ENCODE peak calls at places on chromosomes 3 and 15, in ten cellular contexts. P is HL-60; D is tibial nerve; B is dorsolateral prefrontal cortex; T is activated naive CD4-positive, alpha-beta T cell; K is retina; G is T-helper 1 cell; O is effector memory CD8-positive, alpha-beta T cell; V is neural crest cell; A is hippocampal formation. Q is an unnamed sample.

GRCh38 chr3:124117486-124117885 is 125.6 kb upstream of the ROPN1 start:
- DNase-seq in P (no peak), D (no peak), B (peak), T (no peak), K (no peak), G (no peak), O (no peak), V (no peak), A (peak), Q (no peak)

GRCh38 chr3:126568776-126569342 is 10.1 kb upstream of the C3orf22 start:
- DNase-seq in P (no peak), D (no peak), B (no peak), T (no peak), K (no peak), G (no peak), O (no peak), V (no peak), A (no peak), Q (no peak)

GRCh38 chr15:63856711-63857458 is 23.1 kb upstream of the HERC1 start:
- DNase-seq in P (no peak), D (no peak), B (no peak), T (no peak), K (no peak), G (no peak), O (no peak), V (no peak), A (no peak), Q (no peak)

GRCh38 chr3:125202197-125202596 is 10.4 kb downstream of the SLC12A8 start:
- DNase-seq in P (peak), D (no peak), B (no peak), T (no peak), K (no peak), G (no peak), O (no peak), V (no peak), A (no peak), Q (no peak)

GRCh38 chr3:137764001-137764433 is at the start of gene SOX14:
- DNase-seq in P (no peak), D (no peak), B (no peak), T (no peak), K (no peak), G (no peak), O (no peak), V (no peak), A (no peak), Q (no peak)

GRCh38 chr15:40536501-40536900 is 28.3 kb downstream of the CCDC32 start:
- DNase-seq in P (no peak), D (no peak), B (no peak), T (no peak), K (no peak), G (no peak), O (no peak), V (no peak), A (no peak), Q (no peak)

GRCh38 chr3:128505771-128506170 is 12.8 kb upstream of the GATA2 start:
- DNase-seq in P (no peak), D (no peak), B (no peak), T (no peak), K (no peak), G (no peak), O (no peak), V (no peak), A (no peak), Q (no peak)

GRCh38 chr3:60552581-60552980 is 698.7 kb downstream of the FHIT start:
- DNase-seq in P (no peak), D (no peak), B (no peak), T (no peak), K (no peak), G (no peak), O (no peak), V (no peak), A (no peak), Q (no peak)

GRCh38 chr3:126226376-126226775 is 46.0 kb upstream of the ALDH1L1 start:
- DNase-seq in P (no peak), D (no peak), B (no peak), T (no peak), K (no peak), G (no peak), O (no peak), V (no peak), A (peak), Q (no peak)

GRCh38 chr3:5822843-5823242 is 635.3 kb downstream of the EDEM1 start:
- DNase-seq in P (no peak), D (no peak), B (no peak), T (no peak), K (no peak), G (no peak), O (no peak), V (no peak), A (no peak), Q (no peak)

GRCh38 chr3:130850044-130850797 is 43.7 kb upstream of the ATP2C1 start:
- DNase-seq in P (peak), D (no peak), B (no peak), T (no peak), K (no peak), G (peak), O (no peak), V (no peak), A (no peak), Q (peak)

GRCh38 chr3:175088981-175089380 is 229.8 kb downstream of the NAALADL2 start:
- DNase-seq in P (no peak), D (no peak), B (no peak), T (no peak), K (peak), G (no peak), O (no peak), V (no peak), A (no peak), Q (no peak)

GRCh38 chr15:41512512-41513281 is 930 bp downstream of the LTK start:
- DNase-seq in P (peak), D (no peak), B (no peak), T (no peak), K (peak), G (no peak), O (peak), V (peak), A (no peak), Q (no peak)

GRCh38 chr3:61146010-61146569 is 105.2 kb downstream of the FHIT start:
- DNase-seq in P (no peak), D (no peak), B (no peak), T (no peak), K (no peak), G (no peak), O (no peak), V (no peak), A (no peak), Q (no peak)

GRCh38 chr15:93825721-93826120 is 405.6 kb upstream of the MCTP2 start:
- DNase-seq in P (no peak), D (no peak), B (no peak), T (no peak), K (no peak), G (no peak), O (no peak), V (no peak), A (no peak), Q (no peak)

GRCh38 chr15:82812994-82813393 is 3.6 kb downstream of the WHAMM start:
- DNase-seq in P (no peak), D (no peak), B (no peak), T (no peak), K (no peak), G (no peak), O (no peak), V (no peak), A (no peak), Q (no peak)

GRCh38 chr3:116444099-116444700 is 1.1 kb downstream of the LSAMP start:
- DNase-seq in P (no peak), D (no peak), B (no peak), T (no peak), K (no peak), G (no peak), O (no peak), V (peak), A (no peak), Q (no peak)

GRCh38 chr3:49412632-49413337 is 562 bp downstream of the TCTA start:
- DNase-seq in P (no peak), D (no peak), B (no peak), T (no peak), K (peak), G (no peak), O (no peak), V (no peak), A (no peak), Q (no peak)

GRCh38 chr15:32683906-32684584 is 33.8 kb upstream of the GREM1 start:
- DNase-seq in P (peak), D (no peak), B (peak), T (no peak), K (no peak), G (no peak), O (no peak), V (no peak), A (no peak), Q (no peak)

GRCh38 chr15:96270581-96271172 is 59.8 kb upstream of the NR2F2 start:
- DNase-seq in P (no peak), D (no peak), B (no peak), T (no peak), K (no peak), G (no peak), O (no peak), V (no peak), A (no peak), Q (no peak)

GRCh38 chr15:51908312-51908711 is 63.3 kb downstream of the LEO1 start:
- DNase-seq in P (no peak), D (no peak), B (no peak), T (no peak), K (no peak), G (no peak), O (no peak), V (no peak), A (no peak), Q (no peak)

GRCh38 chr15:44536298-44536961 is 517 bp upstream of the EIF3J start:
- DNase-seq in P (peak), D (peak), B (peak), T (peak), K (peak), G (no peak), O (no peak), V (peak), A (peak), Q (peak)

GRCh38 chr3:120555661-120556509 is 40.3 kb upstream of the NDUFB4 start:
- DNase-seq in P (no peak), D (no peak), B (no peak), T (no peak), K (no peak), G (no peak), O (no peak), V (no peak), A (no peak), Q (no peak)

GRCh38 chr3:65338571-65338970 is 650.8 kb upstream of the ADAMTS9 start:
- DNase-seq in P (no peak), D (no peak), B (no peak), T (no peak), K (no peak), G (no peak), O (no peak), V (no peak), A (no peak), Q (no peak)

GRCh38 chr3:197350446-197350845 is 52.0 kb upstream of the DLG1 start:
- DNase-seq in P (no peak), D (no peak), B (no peak), T (no peak), K (no peak), G (no peak), O (no peak), V (no peak), A (no peak), Q (no peak)

GRCh38 chr3:25257026-25257425 is 171.0 kb upstream of the RARB start:
- DNase-seq in P (no peak), D (no peak), B (no peak), T (no peak), K (no peak), G (no peak), O (no peak), V (no peak), A (no peak), Q (no peak)

GRCh38 chr15:41494190-41494921 is 682 bp downstream of the ITPKA start:
- DNase-seq in P (no peak), D (no peak), B (peak), T (no peak), K (peak), G (no peak), O (no peak), V (peak), A (no peak), Q (no peak)

GRCh38 chr3:133930341-133930933 is 34.8 kb upstream of the RAB6B start:
- DNase-seq in P (peak), D (no peak), B (no peak), T (no peak), K (peak), G (no peak), O (no peak), V (no peak), A (peak), Q (no peak)

GRCh38 chr3:188788621-188789081 is 383.1 kb upstream of the TPRG1 start:
- DNase-seq in P (peak), D (no peak), B (no peak), T (peak), K (no peak), G (peak), O (no peak), V (no peak), A (no peak), Q (no peak)

GRCh38 chr3:18466136-18466535 is 41.0 kb upstream of the SATB1 start:
- DNase-seq in P (no peak), D (no peak), B (no peak), T (no peak), K (no peak), G (no peak), O (no peak), V (no peak), A (no peak), Q (no peak)